ENCODE peak calls at places on chromosomes 11 and 22, in seven cellular contexts. V is H9, F is left ventricle myocardium inferior, K is heart left ventricle, M is hepatocyte, R is left lung, G is neuronal stem cell. D is an unnamed sample. For H3K4me1, the result is how much of the 10 kb centered on the place peaks cover.

GRCh38 chr11:123228489-123229163 is 33.6 kb upstream of the CLMP start:
- DNase-seq in V (no peak), F (no peak), K (no peak), M (no peak), R (no peak), G (no peak), D (no peak)

GRCh38 chr22:20402960-20403778 is 9.2 kb downstream of the ZNF74 start:
- DNase-seq in V (no peak), F (no peak), K (no peak), M (no peak), R (no peak), G (no peak), D (no peak)

GRCh38 chr11:65127473-65128181 is 5.5 kb downstream of the MRPL49 start:
- DNase-seq in V (no peak), F (no peak), K (no peak), M (no peak), R (no peak), G (no peak), D (no peak)

GRCh38 chr11:35714882-35715612 is 52.5 kb downstream of the TRIM44 start:
- DNase-seq in V (no peak), F (no peak), K (no peak), M (peak), R (no peak), G (no peak), D (no peak)

GRCh38 chr11:65434057-65434666 is 11.6 kb downstream of the NEAT1 start:
- DNase-seq in V (no peak), F (no peak), K (no peak), M (no peak), R (peak), G (no peak), D (no peak)

GRCh38 chr11:19714387-19715363 is 2.0 kb downstream of the NAV2 start:
- DNase-seq in V (peak), F (peak), K (peak), M (peak), R (no peak), G (no peak), D (peak)

GRCh38 chr11:117832511-117832910 is 8.0 kb upstream of the FXYD2 start:
- DNase-seq in V (no peak), F (no peak), K (no peak), M (no peak), R (no peak), G (no peak), D (no peak)

GRCh38 chr11:5123802-5124521 is 14.2 kb downstream of the OR52A5 start:
- DNase-seq in V (peak), F (peak), K (peak), M (peak), R (no peak), G (peak), D (peak)

GRCh38 chr11:107705027-107705426 is 6.8 kb downstream of the SLN start:
- DNase-seq in V (no peak), F (no peak), K (no peak), M (no peak), R (no peak), G (no peak), D (no peak)

GRCh38 chr11:123103326-123103980 is 41.5 kb upstream of the HSPA8 start:
- DNase-seq in V (no peak), F (peak), K (peak), M (peak), R (no peak), G (peak), D (no peak)

GRCh38 chr11:11663907-11664306 is 42.1 kb upstream of the GALNT18 start:
- DNase-seq in V (no peak), F (no peak), K (no peak), M (no peak), R (no peak), G (no peak), D (no peak)

GRCh38 chr22:47059701-47060161 is 297.3 kb downstream of the TBC1D22A start:
- DNase-seq in V (no peak), F (no peak), K (no peak), M (no peak), R (no peak), G (no peak), D (no peak)

GRCh38 chr11:120655589-120655988 is 144.0 kb downstream of the GRIK4 start:
- DNase-seq in V (no peak), F (no peak), K (no peak), M (no peak), R (no peak), G (no peak), D (no peak)

GRCh38 chr11:75655619-75656018 is 13.2 kb downstream of the MAP6 start:
- DNase-seq in V (no peak), F (no peak), K (no peak), M (no peak), R (no peak), G (no peak), D (no peak)

GRCh38 chr11:18081551-18081950 is 24.3 kb downstream of the SAAL1 start:
- DNase-seq in V (no peak), F (no peak), K (no peak), M (no peak), R (no peak), G (no peak), D (no peak)

GRCh38 chr11:35260342-35260985 is 121.5 kb downstream of the CD44 start:
- DNase-seq in V (no peak), F (no peak), K (no peak), M (peak), R (no peak), G (no peak), D (no peak)

GRCh38 chr11:45805305-45806071 is 539 bp downstream of the SLC35C1 start:
- DNase-seq in V (peak), F (peak), K (peak), M (peak), R (peak), G (peak), D (peak)

GRCh38 chr11:119373917-119374631 is 7.4 kb downstream of the USP2 start:
- DNase-seq in V (peak), F (peak), K (peak), M (peak), R (peak), G (peak), D (peak)

GRCh38 chr22:50627452-50627913 is 469 bp downstream of the ARSA start:
- DNase-seq in V (peak), F (no peak), K (peak), M (no peak), R (no peak), G (no peak), D (no peak)

GRCh38 chr11:100810146-100810545 is 123.1 kb downstream of the ARHGAP42 start:
- DNase-seq in V (no peak), F (no peak), K (no peak), M (no peak), R (no peak), G (no peak), D (no peak)

GRCh38 chr22:36584666-36585065 is 55.7 kb upstream of the EIF3D start:
- DNase-seq in V (no peak), F (no peak), K (no peak), M (no peak), R (no peak), G (no peak), D (no peak)

GRCh38 chr22:25382762-25383161 is 163.3 kb downstream of the CRYBB2 start:
- DNase-seq in V (no peak), F (no peak), K (no peak), M (no peak), R (no peak), G (no peak), D (no peak)

GRCh38 chr22:40220316-40221054 is 42.8 kb downstream of the TNRC6B start:
- DNase-seq in V (peak), F (no peak), K (no peak), M (no peak), R (no peak), G (no peak), D (no peak)

GRCh38 chr11:40877981-40878380 is 581.5 kb downstream of the LRRC4C start:
- DNase-seq in V (no peak), F (no peak), K (no peak), M (no peak), R (no peak), G (no peak), D (no peak)

GRCh38 chr11:68471360-68472340 is 11.1 kb downstream of the PPP6R3 start:
- DNase-seq in V (no peak), F (no peak), K (no peak), M (no peak), R (no peak), G (no peak), D (no peak)

GRCh38 chr11:64292458-64293254 is 1.6 kb downstream of the KCNK4 start:
- DNase-seq in V (no peak), F (no peak), K (peak), M (no peak), R (no peak), G (no peak), D (no peak)

GRCh38 chr22:40602231-40602630 is 34.3 kb downstream of the MRTFA start:
- DNase-seq in V (no peak), F (no peak), K (no peak), M (no peak), R (no peak), G (no peak), D (no peak)

GRCh38 chr22:36415415-36416168 is 27.8 kb upstream of the MYH9 start:
- DNase-seq in V (no peak), F (no peak), K (no peak), M (no peak), R (no peak), G (no peak), D (no peak)

GRCh38 chr22:46229701-46230100 is 20.4 kb downstream of the CDPF1 start:
- DNase-seq in V (no peak), F (no peak), K (no peak), M (no peak), R (no peak), G (no peak), D (no peak)

GRCh38 chr11:94623120-94623735 is 56.1 kb downstream of the PIWIL4 start:
- DNase-seq in V (peak), F (no peak), K (peak), M (peak), R (no peak), G (peak), D (no peak)

GRCh38 chr11:91947215-91947614 is 277.4 kb upstream of the FAT3 start:
- DNase-seq in V (no peak), F (no peak), K (peak), M (no peak), R (no peak), G (no peak), D (no peak)

GRCh38 chr11:65541093-65542010 is 16.5 kb downstream of the SCYL1 start:
- DNase-seq in V (no peak), F (no peak), K (no peak), M (no peak), R (no peak), G (no peak), D (no peak)

GRCh38 chr11:30015725-30016449 is 943 bp downstream of the KCNA4 start:
- DNase-seq in V (peak), F (no peak), K (no peak), M (no peak), R (no peak), G (no peak), D (no peak)

GRCh38 chr22:24207264-24208011 is 26.2 kb downstream of the SUSD2 start:
- DNase-seq in V (no peak), F (no peak), K (no peak), M (no peak), R (no peak), G (no peak), D (no peak)

GRCh38 chr11:130449996-130450419 is 1.6 kb downstream of the ADAMTS15 start:
- DNase-seq in V (peak), F (peak), K (peak), M (peak), R (peak), G (no peak), D (peak)

GRCh38 chr22:18034076-18034475 is 9.7 kb upstream of the MICAL3 start:
- DNase-seq in V (no peak), F (no peak), K (no peak), M (no peak), R (no peak), G (no peak), D (no peak)

GRCh38 chr22:18032455-18033101 is 8.2 kb upstream of the MICAL3 start:
- DNase-seq in V (no peak), F (no peak), K (no peak), M (no peak), R (no peak), G (no peak), D (no peak)

GRCh38 chr22:18033204-18033998 is 9.0 kb upstream of the MICAL3 start:
- DNase-seq in V (no peak), F (no peak), K (no peak), M (no peak), R (no peak), G (no peak), D (no peak)

GRCh38 chr22:18031670-18032454 is 7.5 kb upstream of the MICAL3 start:
- DNase-seq in V (no peak), F (peak), K (peak), M (peak), R (no peak), G (no peak), D (peak)

DNA sequence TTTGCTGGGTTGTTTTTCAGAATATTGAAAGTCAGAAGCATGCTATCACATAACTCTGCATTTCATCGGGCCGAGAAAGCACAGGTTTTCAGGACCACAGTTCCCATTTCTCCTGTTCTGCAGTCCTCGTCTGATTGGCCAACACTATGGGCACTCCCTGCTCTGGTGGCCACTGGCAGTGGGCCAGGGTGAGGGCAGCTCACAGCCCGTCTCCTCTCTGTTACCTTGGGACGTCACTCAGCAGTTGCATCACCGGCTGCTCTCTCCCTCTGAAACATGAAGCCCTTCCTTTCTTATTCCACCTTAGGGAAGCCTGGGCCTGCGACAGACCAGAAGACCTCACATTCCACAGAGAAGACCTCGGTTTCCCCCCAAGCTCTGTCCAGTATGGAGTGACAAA is 11.4 kb upstream of the MICAL3 start:
- DNase-seq in V (peak), F (peak), K (no peak), M (peak), R (no peak), G (no peak), D (peak)
- H3K4me1 ChIP-seq in V (under half), F (under half), K (under half), M (under half), R (under half), G (under half), D (under half)

GRCh38 chr11:124753624-124754023 is 1.6 kb upstream of the VSIG2 start:
- DNase-seq in V (no peak), F (no peak), K (no peak), M (no peak), R (no peak), G (no peak), D (no peak)

GRCh38 chr11:124753207-124753606 is 1.2 kb upstream of the VSIG2 start:
- DNase-seq in V (no peak), F (no peak), K (no peak), M (no peak), R (no peak), G (no peak), D (no peak)

GRCh38 chr11:124754710-124755109 is 2.7 kb upstream of the VSIG2 start:
- DNase-seq in V (no peak), F (no peak), K (no peak), M (no peak), R (no peak), G (no peak), D (no peak)

GRCh38 chr11:124752471-124753100 is 531 bp upstream of the VSIG2 start:
- DNase-seq in V (no peak), F (no peak), K (no peak), M (no peak), R (no peak), G (no peak), D (no peak)

DNA sequence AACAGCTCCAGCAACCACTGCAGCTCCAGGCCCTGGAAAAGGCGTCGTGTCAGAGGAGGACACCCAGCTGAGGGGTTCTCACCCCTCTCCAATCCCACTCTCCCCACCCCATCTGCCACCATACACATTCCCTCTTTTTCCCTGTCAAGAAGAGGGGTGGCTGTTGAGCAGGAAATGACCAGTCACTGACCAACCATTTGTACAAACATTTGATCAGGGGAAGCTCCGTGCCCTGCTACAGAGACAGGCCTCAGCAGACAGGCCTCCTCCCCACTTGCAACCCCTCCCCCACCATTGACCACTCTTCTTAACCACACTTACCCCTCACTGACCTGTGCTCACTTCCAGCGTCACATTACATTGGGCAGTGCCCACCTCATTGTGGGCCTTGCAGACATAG is 2.3 kb upstream of the VSIG2 start:
- DNase-seq in V (no peak), F (no peak), K (no peak), M (no peak), R (no peak), G (no peak), D (no peak)
- H3K4me1 ChIP-seq in V (under half), F (half or more), K (under half), M (under half), R (under half), G (under half), D (under half)

DNA sequence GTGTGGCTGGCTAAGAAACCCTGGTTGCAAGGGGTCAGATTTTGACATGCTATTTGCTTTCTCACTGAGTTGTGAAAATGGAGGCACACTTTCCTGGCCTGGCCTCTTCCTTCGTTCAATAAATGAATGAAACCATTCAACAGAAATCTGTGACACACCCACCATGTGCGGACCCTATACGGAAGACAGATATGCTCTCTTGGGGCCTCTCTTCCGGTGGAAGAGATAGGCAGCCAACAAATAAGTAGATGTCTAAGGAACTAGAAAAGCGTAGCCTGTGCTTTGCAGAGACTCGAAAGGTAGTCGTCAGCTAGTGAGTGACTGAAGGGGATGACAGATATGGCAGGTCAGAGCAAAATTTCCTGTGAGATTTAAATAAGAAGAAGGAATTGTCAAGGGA is 5.3 kb downstream of the KCNQ1OT1 start:
- DNase-seq in V (peak), F (no peak), K (no peak), M (no peak), R (no peak), G (no peak), D (no peak)
- H3K4me1 ChIP-seq in V (under half), F (half or more), K (under half), M (half or more), R (under half), G (under half), D (under half)

GRCh38 chr22:37674951-37675929 is at the start of gene LGALS1:
- DNase-seq in V (peak), F (peak), K (peak), M (peak), R (peak), G (no peak), D (peak)
- H3K4me1 ChIP-seq in V (under half), F (half or more), K (under half), M (under half), R (under half), G (under half), D (under half)